ENCODE peak calls at places on chromosome 9, in six cellular contexts. B, I, T, Y, G and C are unnamed samples.

GRCh38 chr9:135865531-135865930 is 41.8 kb downstream of the CAMSAP1 start:
- DNase-seq in B (no peak), T (no peak), G (no peak), I (no peak), Y (no peak), C (no peak)

GRCh38 chr9:26656003-26656940 is 236.3 kb downstream of the CAAP1 start:
- DNase-seq in B (no peak), T (peak), I (peak), Y (no peak), G (peak), C (no peak)

GRCh38 chr9:6007770-6008168 is 7.7 kb downstream of the RANBP6 start:
- DNase-seq in T (peak), Y (peak), B (peak), I (peak), G (peak), C (peak)

GRCh38 chr9:96875460-96876142 is 21.3 kb upstream of the ZNF782 start:
- DNase-seq in B (no peak), T (peak), I (peak), Y (no peak), G (peak), C (peak)

GRCh38 chr9:23781111-23781510 is 44.9 kb downstream of the ELAVL2 start:
- DNase-seq in B (no peak), G (no peak), T (no peak), I (no peak), Y (no peak), C (no peak)

GRCh38 chr9:70255521-70255920 is 3.3 kb upstream of the SMC5 start:
- DNase-seq in T (peak), Y (no peak), B (no peak), I (no peak), G (no peak), C (no peak)

GRCh38 chr9:23672121-23672520 is 153.9 kb downstream of the ELAVL2 start:
- DNase-seq in T (no peak), B (no peak), Y (no peak), I (no peak), G (no peak), C (no peak)

GRCh38 chr9:137074657-137075274 is 2.6 kb upstream of the UAP1L1 start:
- DNase-seq in B (no peak), G (no peak), Y (no peak), T (no peak), I (no peak), C (peak)

GRCh38 chr9:10785255-10785654 is 172.5 kb upstream of the PTPRD start:
- DNase-seq in B (no peak), I (no peak), T (no peak), Y (no peak), G (no peak), C (no peak)

GRCh38 chr9:95754533-95755420 is 120.7 kb upstream of the ERCC6L2 start:
- DNase-seq in G (no peak), B (no peak), Y (no peak), I (no peak), T (no peak), C (no peak)

GRCh38 chr9:36665921-36666429 is 93.3 kb downstream of the MELK start:
- DNase-seq in G (no peak), T (peak), I (no peak), Y (no peak), B (no peak), C (no peak)

GRCh38 chr9:94945191-94946144 is 219.0 kb downstream of the AOPEP start:
- DNase-seq in Y (no peak), T (peak), B (no peak), G (peak), I (no peak), C (no peak)

GRCh38 chr9:138053996-138054752 is 176.6 kb downstream of the CACNA1B start:
- DNase-seq in G (no peak), T (no peak), Y (peak), B (no peak), I (no peak), C (peak)

GRCh38 chr9:128829477-128830251 is at the start of gene SPOUT1:
- DNase-seq in B (peak), T (peak), Y (peak), I (peak), G (peak), C (peak)

GRCh38 chr9:128824911-128825310 is 4.7 kb downstream of the SPOUT1 start:
- DNase-seq in Y (no peak), T (no peak), B (no peak), I (no peak), G (no peak), C (no peak)

GRCh38 chr9:128828267-128828666 is 1.3 kb downstream of the SPOUT1 start:
- DNase-seq in I (no peak), Y (no peak), T (no peak), G (no peak), B (no peak), C (no peak)

GRCh38 chr9:128825923-128826702 is 3.5 kb downstream of the SPOUT1 start:
- DNase-seq in B (no peak), T (no peak), I (no peak), Y (no peak), G (no peak), C (no peak)

DNA sequence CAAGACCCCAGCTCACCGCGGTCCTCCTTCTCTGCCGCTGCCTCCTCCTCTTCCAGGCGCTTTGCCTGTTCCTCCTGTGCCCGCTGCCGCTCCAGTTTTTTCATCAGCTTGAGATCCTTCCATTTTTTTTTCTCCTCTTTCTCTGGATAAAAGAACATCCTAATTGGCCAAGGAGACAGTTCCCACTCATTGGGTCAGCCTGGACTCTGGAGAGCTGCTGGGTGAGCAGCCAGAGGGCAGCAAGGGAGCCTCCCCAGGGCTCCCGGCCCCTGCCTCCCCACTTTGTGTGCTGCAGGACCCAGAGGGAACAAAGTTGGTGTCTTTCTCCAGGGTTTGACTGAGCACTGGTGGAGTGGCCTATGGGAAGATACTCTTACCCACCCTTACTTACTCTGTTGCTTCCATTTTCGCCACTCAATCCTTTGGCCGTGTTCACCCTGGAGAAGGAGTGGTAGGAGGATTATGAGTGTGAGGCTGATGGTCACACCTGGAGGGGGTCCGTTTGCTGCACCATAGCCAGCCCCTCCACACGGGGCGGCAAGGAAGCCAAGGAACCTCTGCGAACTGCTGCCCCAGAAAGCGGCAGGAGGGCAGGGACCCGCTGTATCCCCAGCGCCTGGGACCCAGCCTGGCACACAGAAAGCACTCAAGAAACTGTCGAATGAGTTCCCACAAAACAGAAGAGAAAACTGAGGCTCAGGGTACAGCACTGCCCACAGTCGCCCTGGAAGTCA is 708 bp downstream of the SPOUT1 start:
- DNase-seq in G (no peak), B (no peak), T (peak), Y (no peak), I (no peak), C (no peak)
- H3K27ac ChIP-seq in G (peak), B (peak), T (peak), Y (peak), I (peak), C (peak)

GRCh38 chr9:133616643-133617405 is 7.6 kb upstream of the FAM163B start:
- DNase-seq in T (no peak), G (no peak), I (no peak), Y (no peak), B (no peak), C (no peak)

GRCh38 chr9:133615897-133616188 is 6.7 kb upstream of the FAM163B start:
- DNase-seq in G (no peak), B (no peak), T (no peak), Y (no peak), I (no peak), C (no peak)

GRCh38 chr9:133621868-133622267 is 12.7 kb upstream of the FAM163B start:
- DNase-seq in G (no peak), I (no peak), Y (no peak), B (no peak), T (no peak), C (no peak)

GRCh38 chr9:133618726-133619125 is 9.5 kb upstream of the FAM163B start:
- DNase-seq in B (no peak), T (no peak), G (no peak), Y (no peak), I (no peak), C (no peak)

DNA sequence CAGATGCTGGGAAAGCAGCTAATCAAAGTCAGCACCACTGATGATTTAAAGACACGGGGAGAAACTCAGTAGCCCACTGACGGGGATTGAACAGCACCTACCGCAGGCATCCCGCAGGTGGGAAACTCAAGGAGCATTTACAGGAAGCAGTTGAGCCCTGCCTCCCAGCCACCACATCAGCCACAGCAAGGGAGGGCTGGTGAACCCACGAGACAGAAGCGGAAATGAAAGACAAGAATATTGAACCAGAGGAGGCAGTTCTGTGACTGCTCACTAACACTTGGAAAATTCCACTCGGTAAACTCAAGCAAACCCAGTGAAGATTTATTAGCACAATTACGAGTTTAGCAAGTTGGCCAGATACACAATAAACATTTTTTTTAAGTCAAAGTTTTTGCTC is 10.6 kb upstream of the FAM163B start:
- DNase-seq in G (no peak), T (peak), I (no peak), Y (no peak), B (no peak), C (no peak)
- H3K4me3 ChIP-seq in G (no peak), T (no peak), I (no peak), Y (no peak), B (no peak), C (no peak)

DNA sequence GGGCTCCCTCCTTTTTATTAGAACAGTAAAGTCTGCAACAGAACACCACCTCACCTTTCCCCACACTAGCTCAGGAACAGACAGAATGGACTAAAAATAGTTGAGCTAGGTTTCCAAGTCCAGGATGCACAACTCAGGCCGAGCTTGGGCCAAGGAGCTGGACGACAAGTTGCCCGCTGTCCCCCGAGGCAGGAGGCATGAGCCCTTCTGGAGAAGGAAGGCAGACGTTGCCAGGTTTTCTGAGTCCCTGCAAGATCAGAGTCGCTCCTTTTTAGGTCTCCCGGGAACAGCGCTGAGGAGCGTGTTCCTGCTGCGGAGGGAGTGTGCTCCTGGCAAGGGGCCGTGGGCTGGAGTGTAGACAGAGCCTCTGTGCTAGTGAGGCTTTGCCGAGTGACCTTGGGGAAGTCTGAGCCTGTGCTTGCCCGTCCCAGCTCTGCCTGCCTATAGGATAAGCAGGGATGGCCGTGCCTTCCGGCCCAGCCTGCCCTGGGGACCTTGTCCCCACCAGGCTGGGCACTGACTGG is 121.6 kb downstream of the WNK2 start:
- DNase-seq in B (no peak), I (no peak), G (no peak), T (no peak), Y (peak), C (peak)
- H3K27ac ChIP-seq in B (no peak), I (no peak), G (no peak), T (no peak), Y (no peak), C (no peak)

GRCh38 chr9:129776938-129777768 is 24.3 kb upstream of the PTGES start:
- DNase-seq in B (peak), Y (peak), I (peak), T (peak), G (peak), C (peak)

GRCh38 chr9:129775443-129775842 is 22.6 kb upstream of the PTGES start:
- DNase-seq in G (no peak), T (no peak), B (no peak), Y (no peak), I (no peak), C (no peak)

GRCh38 chr9:129773262-129774048 is 20.6 kb upstream of the PTGES start:
- DNase-seq in T (peak), Y (no peak), G (no peak), B (no peak), I (peak), C (peak)

GRCh38 chr9:129776566-129776937 is 23.7 kb upstream of the PTGES start:
- DNase-seq in G (no peak), I (no peak), T (no peak), B (no peak), Y (no peak), C (no peak)

GRCh38 chr9:129774791-129775149 is 21.9 kb upstream of the PTGES start:
- DNase-seq in G (no peak), I (no peak), B (no peak), T (no peak), Y (no peak), C (no peak)
- H3K4me3 ChIP-seq in G (no peak), I (no peak), B (no peak), T (no peak), Y (no peak), C (no peak)